ENCODE peak calls at places on chromosomes 3 and 15, in ten cellular contexts. One of them, this sample, is unnamed. For H3K4me1, the result is how much of the 10 kb centered on the place peaks cover.

GRCh38 chr15:100042558-100042957 is 299.2 kb downstream of the ADAMTS17 start:
- DNase-seq in heart left ventricle: no peak
- DNase-seq in tibial nerve: no peak
- DNase-seq in spleen: no peak
- DNase-seq in HepG2: no peak
- DNase-seq in transverse colon: no peak
- DNase-seq in GM12878: no peak
- DNase-seq in sigmoid colon: no peak
- DNase-seq in prostate gland: no peak
- DNase-seq in A549: peak
- DNase-seq in this sample: no peak

GRCh38 chr3:72077473-72078259 is 292.7 kb upstream of the PROK2 start:
- DNase-seq in heart left ventricle: no peak
- DNase-seq in spleen: no peak
- DNase-seq in transverse colon: peak
- DNase-seq in prostate gland: no peak
- DNase-seq in HepG2: no peak
- DNase-seq in GM12878: no peak
- DNase-seq in sigmoid colon: no peak
- DNase-seq in A549: no peak
- DNase-seq in tibial nerve: no peak
- DNase-seq in this sample: no peak

GRCh38 chr15:38323895-38324294 is 71.3 kb downstream of the SPRED1 start:
- DNase-seq in sigmoid colon: no peak
- DNase-seq in transverse colon: no peak
- DNase-seq in prostate gland: no peak
- DNase-seq in heart left ventricle: no peak
- DNase-seq in A549: no peak
- DNase-seq in tibial nerve: no peak
- DNase-seq in HepG2: no peak
- DNase-seq in GM12878: no peak
- DNase-seq in spleen: no peak
- DNase-seq in this sample: no peak

GRCh38 chr3:37301980-37302379 is 127.6 kb upstream of the LRRFIP2 start:
- DNase-seq in sigmoid colon: no peak
- DNase-seq in A549: no peak
- DNase-seq in tibial nerve: no peak
- DNase-seq in GM12878: no peak
- DNase-seq in HepG2: no peak
- DNase-seq in prostate gland: no peak
- DNase-seq in heart left ventricle: no peak
- DNase-seq in transverse colon: no peak
- DNase-seq in spleen: no peak
- DNase-seq in this sample: no peak

GRCh38 chr3:126616931-126617330 is 38.0 kb downstream of the TXNRD3 start:
- DNase-seq in GM12878: no peak
- DNase-seq in A549: no peak
- DNase-seq in spleen: no peak
- DNase-seq in HepG2: no peak
- DNase-seq in prostate gland: no peak
- DNase-seq in sigmoid colon: no peak
- DNase-seq in transverse colon: no peak
- DNase-seq in tibial nerve: no peak
- DNase-seq in heart left ventricle: no peak
- DNase-seq in this sample: no peak

GRCh38 chr15:53193149-53193548 is 403.0 kb upstream of the ONECUT1 start:
- DNase-seq in HepG2: peak
- DNase-seq in spleen: no peak
- DNase-seq in tibial nerve: no peak
- DNase-seq in prostate gland: no peak
- DNase-seq in heart left ventricle: no peak
- DNase-seq in sigmoid colon: no peak
- DNase-seq in transverse colon: no peak
- DNase-seq in A549: peak
- DNase-seq in GM12878: no peak
- DNase-seq in this sample: no peak

GRCh38 chr3:184399410-184399809 is 19.6 kb downstream of the CHRD start:
- DNase-seq in heart left ventricle: no peak
- DNase-seq in prostate gland: no peak
- DNase-seq in tibial nerve: peak
- DNase-seq in transverse colon: no peak
- DNase-seq in spleen: no peak
- DNase-seq in HepG2: no peak
- DNase-seq in sigmoid colon: peak
- DNase-seq in A549: peak
- DNase-seq in GM12878: no peak
- DNase-seq in this sample: no peak

GRCh38 chr3:184565421-184566211 is 4.0 kb downstream of the EPHB3 start:
- DNase-seq in sigmoid colon: no peak
- DNase-seq in A549: no peak
- DNase-seq in GM12878: no peak
- DNase-seq in heart left ventricle: no peak
- DNase-seq in HepG2: no peak
- DNase-seq in spleen: peak
- DNase-seq in tibial nerve: no peak
- DNase-seq in prostate gland: peak
- DNase-seq in transverse colon: peak
- DNase-seq in this sample: peak

GRCh38 chr3:12995389-12996180 is 77.6 kb downstream of the IQSEC1 start:
- DNase-seq in A549: no peak
- DNase-seq in HepG2: peak
- DNase-seq in tibial nerve: no peak
- DNase-seq in spleen: peak
- DNase-seq in GM12878: no peak
- DNase-seq in transverse colon: peak
- DNase-seq in heart left ventricle: peak
- DNase-seq in prostate gland: no peak
- DNase-seq in sigmoid colon: no peak
- DNase-seq in this sample: no peak

GRCh38 chr3:12996181-12996506 is 77.1 kb downstream of the IQSEC1 start:
- DNase-seq in tibial nerve: no peak
- DNase-seq in sigmoid colon: no peak
- DNase-seq in transverse colon: peak
- DNase-seq in GM12878: no peak
- DNase-seq in A549: no peak
- DNase-seq in HepG2: no peak
- DNase-seq in heart left ventricle: no peak
- DNase-seq in prostate gland: no peak
- DNase-seq in spleen: no peak
- DNase-seq in this sample: no peak

GRCh38 chr3:12999147-13000140 is 73.8 kb downstream of the IQSEC1 start:
- DNase-seq in spleen: peak
- DNase-seq in sigmoid colon: peak
- DNase-seq in GM12878: no peak
- DNase-seq in prostate gland: peak
- DNase-seq in transverse colon: peak
- DNase-seq in tibial nerve: peak
- DNase-seq in A549: no peak
- DNase-seq in HepG2: peak
- DNase-seq in heart left ventricle: peak
- DNase-seq in this sample: no peak

GRCh38 chr3:12997387-12997786 is 75.8 kb downstream of the IQSEC1 start:
- DNase-seq in tibial nerve: no peak
- DNase-seq in A549: no peak
- DNase-seq in sigmoid colon: no peak
- DNase-seq in prostate gland: no peak
- DNase-seq in heart left ventricle: no peak
- DNase-seq in HepG2: no peak
- DNase-seq in transverse colon: no peak
- DNase-seq in spleen: no peak
- DNase-seq in GM12878: no peak
- DNase-seq in this sample: no peak

GRCh38 chr3:12998648-12999047 is 74.6 kb downstream of the IQSEC1 start:
- DNase-seq in heart left ventricle: no peak
- DNase-seq in transverse colon: peak
- DNase-seq in prostate gland: no peak
- DNase-seq in tibial nerve: no peak
- DNase-seq in sigmoid colon: no peak
- DNase-seq in spleen: peak
- DNase-seq in GM12878: no peak
- DNase-seq in A549: no peak
- DNase-seq in HepG2: no peak
- DNase-seq in this sample: no peak
- H3K27ac ChIP-seq in heart left ventricle: peak
- H3K27ac ChIP-seq in transverse colon: peak
- H3K27ac ChIP-seq in prostate gland: no peak
- H3K27ac ChIP-seq in tibial nerve: no peak
- H3K27ac ChIP-seq in sigmoid colon: peak
- H3K27ac ChIP-seq in spleen: peak
- H3K27ac ChIP-seq in GM12878: peak
- H3K27ac ChIP-seq in A549: no peak
- H3K27ac ChIP-seq in HepG2: peak
- H3K27ac ChIP-seq in this sample: no peak

GRCh38 chr3:16366581-16366980 is 101.6 kb downstream of the OXNAD1 start:
- DNase-seq in prostate gland: no peak
- DNase-seq in sigmoid colon: no peak
- DNase-seq in transverse colon: no peak
- DNase-seq in spleen: no peak
- DNase-seq in GM12878: no peak
- DNase-seq in HepG2: no peak
- DNase-seq in A549: no peak
- DNase-seq in heart left ventricle: no peak
- DNase-seq in tibial nerve: no peak
- DNase-seq in this sample: no peak

GRCh38 chr3:16370872-16371740 is 106.1 kb downstream of the OXNAD1 start:
- DNase-seq in prostate gland: no peak
- DNase-seq in heart left ventricle: peak
- DNase-seq in GM12878: no peak
- DNase-seq in transverse colon: no peak
- DNase-seq in A549: no peak
- DNase-seq in HepG2: no peak
- DNase-seq in spleen: no peak
- DNase-seq in tibial nerve: no peak
- DNase-seq in sigmoid colon: no peak
- DNase-seq in this sample: no peak

GRCh38 chr3:16370503-16370871 is 105.5 kb downstream of the OXNAD1 start:
- DNase-seq in transverse colon: no peak
- DNase-seq in HepG2: no peak
- DNase-seq in prostate gland: no peak
- DNase-seq in heart left ventricle: no peak
- DNase-seq in tibial nerve: no peak
- DNase-seq in GM12878: no peak
- DNase-seq in A549: no peak
- DNase-seq in spleen: no peak
- DNase-seq in sigmoid colon: no peak
- DNase-seq in this sample: no peak

GRCh38 chr3:16369885-16370284 is 104.9 kb downstream of the OXNAD1 start:
- DNase-seq in heart left ventricle: no peak
- DNase-seq in sigmoid colon: no peak
- DNase-seq in A549: no peak
- DNase-seq in GM12878: no peak
- DNase-seq in spleen: no peak
- DNase-seq in HepG2: no peak
- DNase-seq in tibial nerve: no peak
- DNase-seq in prostate gland: no peak
- DNase-seq in transverse colon: no peak
- DNase-seq in this sample: no peak

GRCh38 chr3:16369247-16369646 is 104.2 kb downstream of the OXNAD1 start:
- DNase-seq in GM12878: no peak
- DNase-seq in prostate gland: no peak
- DNase-seq in sigmoid colon: no peak
- DNase-seq in spleen: no peak
- DNase-seq in A549: no peak
- DNase-seq in tibial nerve: no peak
- DNase-seq in transverse colon: no peak
- DNase-seq in HepG2: no peak
- DNase-seq in heart left ventricle: no peak
- DNase-seq in this sample: no peak
- H3K4me1 ChIP-seq in GM12878: under half
- H3K4me1 ChIP-seq in prostate gland: under half
- H3K4me1 ChIP-seq in sigmoid colon: under half
- H3K4me1 ChIP-seq in spleen: half or more
- H3K4me1 ChIP-seq in A549: under half
- H3K4me1 ChIP-seq in tibial nerve: under half
- H3K4me1 ChIP-seq in transverse colon: under half
- H3K4me1 ChIP-seq in HepG2: under half
- H3K4me1 ChIP-seq in heart left ventricle: half or more
- H3K4me1 ChIP-seq in this sample: under half

DNA sequence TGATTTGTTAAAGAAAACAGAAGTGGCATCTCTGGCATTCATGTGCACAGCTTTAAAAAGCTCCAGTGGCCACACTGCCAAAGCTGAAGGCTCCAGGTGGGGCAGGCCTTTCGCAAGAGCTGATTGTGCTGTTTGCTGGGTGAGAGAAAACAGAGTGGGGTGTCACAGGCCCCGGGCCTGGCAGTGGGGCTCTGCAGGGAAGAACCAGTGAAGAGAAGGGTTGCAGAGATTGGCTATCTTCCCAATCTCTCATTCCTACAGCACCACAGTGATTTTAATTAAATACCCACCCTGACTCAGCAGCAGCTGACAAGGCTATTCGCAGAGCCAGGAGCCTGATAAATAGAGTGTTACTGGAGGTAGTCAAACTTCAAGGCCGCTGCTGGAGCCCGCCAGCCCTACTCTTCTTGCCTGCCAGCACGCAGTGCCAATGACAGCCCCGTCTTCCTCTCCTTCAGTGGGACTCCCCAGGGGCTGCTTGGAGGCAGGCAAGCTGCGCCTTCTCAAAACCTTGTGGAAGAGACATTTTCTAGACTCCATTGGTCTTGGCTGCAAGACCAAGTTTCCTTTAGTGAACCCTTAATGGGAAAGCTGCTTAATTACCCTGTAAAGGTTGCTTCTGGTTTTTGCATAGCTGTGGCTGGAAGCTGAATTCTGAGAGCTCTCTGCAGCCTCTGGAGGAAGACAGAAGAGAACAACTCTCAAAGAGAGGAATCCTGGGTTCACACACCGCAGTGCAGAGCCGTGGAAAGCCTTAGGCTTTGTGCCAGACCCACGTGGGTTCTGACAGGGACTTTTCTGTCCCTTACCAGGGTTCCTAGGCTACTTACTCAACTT is 225.8 kb upstream of the SLCO3A1 start:
- DNase-seq in heart left ventricle: peak
- DNase-seq in HepG2: no peak
- DNase-seq in spleen: no peak
- DNase-seq in A549: no peak
- DNase-seq in tibial nerve: no peak
- DNase-seq in sigmoid colon: peak
- DNase-seq in prostate gland: no peak
- DNase-seq in transverse colon: peak
- DNase-seq in GM12878: no peak
- DNase-seq in this sample: peak
- TF ChIP-seq POLR2A in heart left ventricle: no peak
- TF ChIP-seq POLR2A in HepG2: no peak
- TF ChIP-seq POLR2A in spleen: no peak
- TF ChIP-seq POLR2A in A549: no peak
- TF ChIP-seq POLR2A in tibial nerve: no peak
- TF ChIP-seq POLR2A in sigmoid colon: no peak
- TF ChIP-seq POLR2A in prostate gland: no peak
- TF ChIP-seq POLR2A in transverse colon: no peak
- TF ChIP-seq POLR2A in GM12878: no peak
- TF ChIP-seq POLR2A in this sample: no peak

DNA sequence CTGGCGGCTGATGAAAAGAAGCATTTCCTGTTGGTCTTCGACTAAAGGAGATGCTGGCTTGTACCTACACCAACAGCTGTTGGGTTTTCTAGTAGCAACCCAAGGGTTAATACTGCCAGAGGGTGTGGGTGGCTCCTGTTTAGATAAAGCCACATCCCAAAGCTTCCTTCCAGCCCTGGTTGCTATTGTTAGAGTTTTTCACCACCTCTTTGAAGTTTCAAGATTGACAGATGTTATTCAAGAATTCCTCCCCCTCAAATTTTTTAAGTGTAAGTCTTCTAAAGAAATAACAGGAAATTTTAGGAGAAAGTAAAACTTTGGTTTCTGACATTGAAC is 60.8 kb downstream of the TGFBR2 start:
- DNase-seq in sigmoid colon: no peak
- DNase-seq in heart left ventricle: no peak
- DNase-seq in A549: no peak
- DNase-seq in GM12878: no peak
- DNase-seq in prostate gland: no peak
- DNase-seq in spleen: no peak
- DNase-seq in transverse colon: no peak
- DNase-seq in tibial nerve: no peak
- DNase-seq in HepG2: no peak
- DNase-seq in this sample: no peak
- H3K27ac ChIP-seq in sigmoid colon: peak
- H3K27ac ChIP-seq in heart left ventricle: peak
- H3K27ac ChIP-seq in A549: no peak
- H3K27ac ChIP-seq in GM12878: no peak
- H3K27ac ChIP-seq in prostate gland: no peak
- H3K27ac ChIP-seq in spleen: peak
- H3K27ac ChIP-seq in transverse colon: peak
- H3K27ac ChIP-seq in tibial nerve: no peak
- H3K27ac ChIP-seq in HepG2: no peak
- H3K27ac ChIP-seq in this sample: no peak